ENCODE peak calls at places on chromosomes 1 and 21, in nine cellular contexts. One of them, this sample, is unnamed.

GRCh38 chr1:48556161-48556850 is 84.3 kb upstream of the SPATA6 start:
- DNase-seq in heart right ventricle: no peak
- DNase-seq in cardiac muscle cell: no peak
- DNase-seq in AG10803: no peak
- DNase-seq in body of pancreas: no peak
- DNase-seq in BE2C: no peak
- DNase-seq in choroid plexus epithelial cell: no peak
- DNase-seq in GM23338: no peak
- DNase-seq in WTC11: no peak
- DNase-seq in this sample: no peak

GRCh38 chr1:209587778-209588177 is 4.3 kb downstream of the CAMK1G start:
- DNase-seq in heart right ventricle: no peak
- DNase-seq in cardiac muscle cell: no peak
- DNase-seq in AG10803: peak; percentile 16
- DNase-seq in body of pancreas: no peak
- DNase-seq in BE2C: no peak
- DNase-seq in choroid plexus epithelial cell: no peak
- DNase-seq in GM23338: no peak
- DNase-seq in WTC11: no peak
- DNase-seq in this sample: no peak

GRCh38 chr1:151067185-151067584 is 3.4 kb upstream of the GABPB2 start:
- DNase-seq in heart right ventricle: no peak
- DNase-seq in cardiac muscle cell: no peak
- DNase-seq in AG10803: no peak
- DNase-seq in body of pancreas: no peak
- DNase-seq in BE2C: no peak
- DNase-seq in choroid plexus epithelial cell: no peak
- DNase-seq in GM23338: no peak
- DNase-seq in WTC11: no peak
- DNase-seq in this sample: peak; percentile 20

GRCh38 chr21:38646213-38646837 is 148.0 kb upstream of the ERG start:
- DNase-seq in heart right ventricle: no peak
- DNase-seq in cardiac muscle cell: no peak
- DNase-seq in AG10803: peak; percentile 37
- DNase-seq in body of pancreas: no peak
- DNase-seq in BE2C: no peak
- DNase-seq in choroid plexus epithelial cell: no peak
- DNase-seq in GM23338: no peak
- DNase-seq in WTC11: no peak
- DNase-seq in this sample: no peak

GRCh38 chr1:226400519-226401406 is 7.1 kb downstream of the PARP1 start:
- DNase-seq in heart right ventricle: no peak
- DNase-seq in cardiac muscle cell: no peak
- DNase-seq in AG10803: no peak
- DNase-seq in body of pancreas: no peak
- DNase-seq in BE2C: no peak
- DNase-seq in choroid plexus epithelial cell: no peak
- DNase-seq in GM23338: no peak
- DNase-seq in WTC11: no peak
- DNase-seq in this sample: no peak

GRCh38 chr1:181257117-181257516 is 168.6 kb downstream of the IER5 start:
- DNase-seq in heart right ventricle: no peak
- DNase-seq in cardiac muscle cell: no peak
- DNase-seq in AG10803: no peak
- DNase-seq in body of pancreas: no peak
- DNase-seq in BE2C: no peak
- DNase-seq in choroid plexus epithelial cell: no peak
- DNase-seq in GM23338: no peak
- DNase-seq in WTC11: no peak
- DNase-seq in this sample: no peak

GRCh38 chr1:209823143-209824041 is 4.4 kb upstream of the UTP25 start:
- DNase-seq in heart right ventricle: no peak
- DNase-seq in cardiac muscle cell: peak; percentile 51
- DNase-seq in AG10803: peak; percentile 73
- DNase-seq in body of pancreas: peak; percentile 22
- DNase-seq in BE2C: no peak
- DNase-seq in choroid plexus epithelial cell: peak; percentile 89
- DNase-seq in GM23338: peak; percentile 61
- DNase-seq in WTC11: no peak
- DNase-seq in this sample: no peak

GRCh38 chr1:234613128-234613875 is 3.3 kb upstream of the IRF2BP2 start:
- DNase-seq in heart right ventricle: no peak
- DNase-seq in cardiac muscle cell: no peak
- DNase-seq in AG10803: peak; percentile 97
- DNase-seq in body of pancreas: peak; percentile 51
- DNase-seq in BE2C: no peak
- DNase-seq in choroid plexus epithelial cell: peak; percentile 97
- DNase-seq in GM23338: no peak
- DNase-seq in WTC11: no peak
- DNase-seq in this sample: no peak

GRCh38 chr1:17547271-17547670 is 7.8 kb downstream of the ARHGEF10L start:
- DNase-seq in heart right ventricle: no peak
- DNase-seq in cardiac muscle cell: peak; percentile 52
- DNase-seq in AG10803: no peak
- DNase-seq in body of pancreas: no peak
- DNase-seq in BE2C: no peak
- DNase-seq in choroid plexus epithelial cell: no peak
- DNase-seq in GM23338: peak; percentile 86
- DNase-seq in WTC11: no peak
- DNase-seq in this sample: no peak

GRCh38 chr1:156419863-156420208 is 50.8 kb downstream of the RHBG start:
- DNase-seq in heart right ventricle: no peak
- DNase-seq in cardiac muscle cell: no peak
- DNase-seq in AG10803: no peak
- DNase-seq in body of pancreas: no peak
- DNase-seq in BE2C: peak; percentile 37
- DNase-seq in choroid plexus epithelial cell: no peak
- DNase-seq in GM23338: peak; percentile 77
- DNase-seq in WTC11: peak; percentile 79
- DNase-seq in this sample: no peak

GRCh38 chr1:100497796-100498195 is 40.1 kb upstream of the GPR88 start:
- DNase-seq in heart right ventricle: no peak
- DNase-seq in cardiac muscle cell: no peak
- DNase-seq in AG10803: no peak
- DNase-seq in body of pancreas: no peak
- DNase-seq in BE2C: no peak
- DNase-seq in choroid plexus epithelial cell: no peak
- DNase-seq in GM23338: no peak
- DNase-seq in WTC11: no peak
- DNase-seq in this sample: no peak

GRCh38 chr1:36081926-36082485 is 1.9 kb upstream of the TEKT2 start:
- DNase-seq in heart right ventricle: no peak
- DNase-seq in cardiac muscle cell: no peak
- DNase-seq in AG10803: no peak
- DNase-seq in body of pancreas: no peak
- DNase-seq in BE2C: no peak
- DNase-seq in choroid plexus epithelial cell: no peak
- DNase-seq in GM23338: no peak
- DNase-seq in WTC11: no peak
- DNase-seq in this sample: no peak

GRCh38 chr1:177820213-177820612 is 149.6 kb downstream of the SEC16B start:
- DNase-seq in heart right ventricle: no peak
- DNase-seq in cardiac muscle cell: no peak
- DNase-seq in AG10803: peak; percentile 1
- DNase-seq in body of pancreas: no peak
- DNase-seq in BE2C: no peak
- DNase-seq in choroid plexus epithelial cell: no peak
- DNase-seq in GM23338: no peak
- DNase-seq in WTC11: no peak
- DNase-seq in this sample: no peak

GRCh38 chr1:204267191-204267601 is 53.4 kb upstream of the GOLT1A start:
- DNase-seq in heart right ventricle: no peak
- DNase-seq in cardiac muscle cell: no peak
- DNase-seq in AG10803: no peak
- DNase-seq in body of pancreas: no peak
- DNase-seq in BE2C: no peak
- DNase-seq in choroid plexus epithelial cell: no peak
- DNase-seq in GM23338: no peak
- DNase-seq in WTC11: no peak
- DNase-seq in this sample: no peak

GRCh38 chr1:8702848-8703810 is 114.3 kb downstream of the RERE start:
- DNase-seq in heart right ventricle: peak; percentile 90
- DNase-seq in cardiac muscle cell: peak; percentile 96
- DNase-seq in AG10803: peak; percentile 90
- DNase-seq in body of pancreas: peak; percentile 95
- DNase-seq in BE2C: peak; percentile 87
- DNase-seq in choroid plexus epithelial cell: peak; percentile 89
- DNase-seq in GM23338: peak; percentile 94
- DNase-seq in WTC11: peak; percentile 87
- DNase-seq in this sample: peak; percentile 96

GRCh38 chr1:61741682-61742619 is at the start of gene PATJ:
- DNase-seq in heart right ventricle: peak; percentile 47
- DNase-seq in cardiac muscle cell: peak; percentile 67
- DNase-seq in AG10803: peak; percentile 33
- DNase-seq in body of pancreas: peak; percentile 87
- DNase-seq in BE2C: peak; percentile 11
- DNase-seq in choroid plexus epithelial cell: peak; percentile 5
- DNase-seq in GM23338: peak; percentile 93
- DNase-seq in WTC11: peak; percentile 81
- DNase-seq in this sample: no peak

GRCh38 chr21:45322960-45323461 is 35.3 kb upstream of the POFUT2 start:
- DNase-seq in heart right ventricle: no peak
- DNase-seq in cardiac muscle cell: no peak
- DNase-seq in AG10803: peak; percentile 36
- DNase-seq in body of pancreas: peak; percentile 70
- DNase-seq in BE2C: peak; percentile 11
- DNase-seq in choroid plexus epithelial cell: no peak
- DNase-seq in GM23338: no peak
- DNase-seq in WTC11: peak; percentile 23
- DNase-seq in this sample: peak; percentile 74

DNA sequence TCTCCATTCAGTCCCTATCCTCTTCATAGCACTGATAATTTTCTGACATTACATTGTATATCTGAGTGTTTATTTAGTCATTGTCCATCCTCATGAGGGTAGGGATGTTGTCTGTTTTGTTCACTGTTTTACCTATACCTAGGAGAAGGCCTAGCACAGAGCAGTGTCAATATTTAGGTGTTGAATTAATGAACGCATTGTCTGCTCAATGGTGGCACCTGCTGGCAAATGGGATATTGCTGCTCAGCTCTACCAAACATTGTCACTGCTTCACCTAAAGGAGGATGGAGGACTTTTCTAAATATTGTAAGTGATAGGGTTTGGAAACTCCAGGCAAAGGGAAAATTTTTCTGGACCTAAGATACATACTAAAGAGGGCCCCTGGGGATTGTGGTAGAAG is 243.9 kb downstream of the RRAGC start:
- DNase-seq in heart right ventricle: no peak
- DNase-seq in cardiac muscle cell: no peak
- DNase-seq in AG10803: no peak
- DNase-seq in body of pancreas: no peak
- DNase-seq in BE2C: no peak
- DNase-seq in choroid plexus epithelial cell: peak; percentile 10
- DNase-seq in GM23338: no peak
- DNase-seq in WTC11: no peak
- DNase-seq in this sample: no peak
- TF ChIP-seq CTCF in heart right ventricle: no peak
- TF ChIP-seq CTCF in cardiac muscle cell: no peak
- TF ChIP-seq CTCF in AG10803: no peak
- TF ChIP-seq CTCF in body of pancreas: no peak
- TF ChIP-seq CTCF in BE2C: peak; percentile 18
- TF ChIP-seq CTCF in choroid plexus epithelial cell: peak; percentile 47
- TF ChIP-seq CTCF in GM23338: peak; percentile 55
- TF ChIP-seq CTCF in WTC11: no peak
- TF ChIP-seq CTCF in this sample: peak; percentile 59

DNA sequence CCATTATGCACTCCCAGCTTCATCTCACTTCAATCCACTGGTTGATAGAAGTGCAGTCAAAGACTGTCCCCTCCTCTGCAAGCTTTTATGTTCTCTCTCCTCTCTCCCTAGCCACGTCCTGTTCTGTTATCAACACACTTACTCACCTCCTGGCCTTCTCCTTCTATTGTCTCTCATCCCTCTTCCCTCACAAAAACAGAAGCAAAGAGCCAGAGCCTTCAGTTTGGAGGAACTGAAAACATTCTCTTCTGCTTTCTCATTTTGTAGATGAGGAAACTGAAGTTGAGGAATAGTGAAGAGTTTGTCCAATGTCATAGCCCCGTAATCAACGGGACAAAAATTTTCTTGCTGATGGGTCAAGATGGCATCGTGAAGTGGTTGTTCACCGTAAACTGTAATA is 1.8 kb downstream of the NLRP3 start:
- DNase-seq in heart right ventricle: no peak
- DNase-seq in cardiac muscle cell: no peak
- DNase-seq in AG10803: no peak
- DNase-seq in body of pancreas: no peak
- DNase-seq in BE2C: no peak
- DNase-seq in choroid plexus epithelial cell: no peak
- DNase-seq in GM23338: no peak
- DNase-seq in WTC11: no peak
- DNase-seq in this sample: no peak
- TF ChIP-seq CTCF in heart right ventricle: no peak
- TF ChIP-seq CTCF in cardiac muscle cell: no peak
- TF ChIP-seq CTCF in AG10803: no peak
- TF ChIP-seq CTCF in body of pancreas: no peak
- TF ChIP-seq CTCF in BE2C: no peak
- TF ChIP-seq CTCF in choroid plexus epithelial cell: no peak
- TF ChIP-seq CTCF in GM23338: no peak
- TF ChIP-seq CTCF in WTC11: no peak
- TF ChIP-seq CTCF in this sample: no peak

GRCh38 chr1:14606632-14607031 is 8.1 kb downstream of the KAZN start:
- DNase-seq in heart right ventricle: no peak
- DNase-seq in cardiac muscle cell: peak; percentile 32
- DNase-seq in AG10803: no peak
- DNase-seq in body of pancreas: no peak
- DNase-seq in BE2C: no peak
- DNase-seq in choroid plexus epithelial cell: no peak
- DNase-seq in GM23338: no peak
- DNase-seq in WTC11: no peak
- DNase-seq in this sample: no peak
- TF ChIP-seq CTCF in heart right ventricle: peak; percentile 15
- TF ChIP-seq CTCF in cardiac muscle cell: peak; percentile 12
- TF ChIP-seq CTCF in AG10803: peak; percentile 36
- TF ChIP-seq CTCF in body of pancreas: peak; percentile 7
- TF ChIP-seq CTCF in BE2C: no peak
- TF ChIP-seq CTCF in choroid plexus epithelial cell: peak; percentile 23
- TF ChIP-seq CTCF in GM23338: peak; percentile 36
- TF ChIP-seq CTCF in WTC11: no peak
- TF ChIP-seq CTCF in this sample: peak; percentile 51

DNA sequence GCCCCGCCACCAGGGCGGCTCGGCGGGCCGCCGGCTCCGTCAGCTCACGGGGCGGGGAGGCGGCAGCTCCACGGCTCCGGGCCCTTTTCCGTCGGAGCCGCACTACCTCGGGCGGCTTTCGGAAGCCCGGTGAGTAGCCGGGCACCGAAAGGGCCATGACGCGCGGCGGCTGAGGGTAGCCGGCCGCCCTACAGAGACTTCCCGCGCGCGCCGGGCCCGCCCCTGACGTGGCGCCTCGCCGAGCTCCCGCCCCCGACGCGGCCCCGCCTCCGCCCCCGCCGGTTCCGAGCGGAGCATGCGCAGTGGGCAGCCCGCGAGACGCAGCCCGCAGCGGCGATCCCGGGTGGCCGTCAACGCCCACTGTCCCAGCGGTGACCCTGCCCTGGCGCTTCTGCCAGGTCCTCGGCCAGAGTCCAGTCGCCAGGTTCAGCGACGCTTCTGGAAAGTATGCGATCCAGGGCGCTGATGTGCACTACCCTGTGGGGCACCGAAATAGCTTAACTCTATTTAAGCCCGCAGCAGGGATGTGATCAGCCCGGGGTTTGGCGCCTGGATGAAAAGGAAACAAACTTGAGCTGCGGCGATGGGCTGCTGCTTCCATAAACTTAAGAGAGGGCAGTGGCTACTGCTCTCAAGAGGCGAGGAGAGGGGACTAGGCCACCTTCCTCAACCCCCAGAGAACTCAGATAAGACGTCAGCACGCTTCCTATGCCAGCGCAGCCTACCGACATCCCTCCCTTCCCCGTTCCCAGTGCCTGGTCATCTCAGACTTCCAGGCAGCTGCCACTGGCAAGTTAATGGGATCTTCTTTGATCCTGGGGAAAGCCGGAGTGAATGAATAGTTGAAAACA is at the start of gene DONSON:
- DNase-seq in heart right ventricle: peak; percentile 86
- DNase-seq in cardiac muscle cell: peak; percentile 94
- DNase-seq in AG10803: peak; percentile 70
- DNase-seq in body of pancreas: peak; percentile 84
- DNase-seq in BE2C: peak; percentile 94
- DNase-seq in choroid plexus epithelial cell: peak; percentile 77
- DNase-seq in GM23338: peak; percentile 89
- DNase-seq in WTC11: peak; percentile 87
- DNase-seq in this sample: peak; percentile 94
- TF ChIP-seq CTCF in heart right ventricle: peak; percentile 25
- TF ChIP-seq CTCF in cardiac muscle cell: no peak
- TF ChIP-seq CTCF in AG10803: no peak
- TF ChIP-seq CTCF in body of pancreas: no peak
- TF ChIP-seq CTCF in BE2C: no peak
- TF ChIP-seq CTCF in choroid plexus epithelial cell: no peak
- TF ChIP-seq CTCF in GM23338: no peak
- TF ChIP-seq CTCF in WTC11: no peak
- TF ChIP-seq CTCF in this sample: peak; percentile 11